ENCODE peak calls at places on chromosomes 13 and 19, in five cellular contexts. B is H1, T is K562, C is HepG2, I is GM12878. U is an unnamed sample.

GRCh38 chr19:33215438-33216197 is 10.0 kb downstream of the SLC7A10 start:
- DNase-seq in B (no peak), I (no peak), T (no peak), C (no peak), U (no peak)

GRCh38 chr13:41457589-41458186 is 338 bp downstream of the RGCC start:
- DNase-seq in B (no peak), T (peak), C (no peak), I (no peak), U (peak)

GRCh38 chr13:51419015-51419636 is 33.7 kb downstream of the INTS6 start:
- DNase-seq in B (no peak), T (no peak), I (no peak), C (no peak), U (no peak)

GRCh38 chr13:56886398-56886797 is 254.3 kb upstream of the PRR20A start:
- DNase-seq in C (no peak), B (no peak), T (no peak), I (no peak), U (no peak)

GRCh38 chr19:49801401-49801888 is 11.6 kb downstream of the FUZ start:
- DNase-seq in I (no peak), T (no peak), B (no peak), C (no peak), U (no peak)

GRCh38 chr13:95153647-95154405 is 147.4 kb downstream of the ABCC4 start:
- DNase-seq in B (peak), T (no peak), I (no peak), C (no peak), U (no peak)

GRCh38 chr13:42155251-42155650 is 106.8 kb downstream of the DGKH start:
- DNase-seq in B (no peak), C (no peak), T (no peak), I (no peak), U (no peak)

GRCh38 chr13:109924376-109924775 is 138.0 kb upstream of the IRS2 start:
- DNase-seq in T (no peak), I (no peak), B (no peak), C (no peak), U (no peak)

GRCh38 chr19:11453468-11454341 is 18.3 kb downstream of the PRKCSH start:
- DNase-seq in I (no peak), C (no peak), B (no peak), T (peak), U (peak)

GRCh38 chr13:50286376-50286775 is 271.1 kb downstream of the KCNRG start:
- DNase-seq in C (no peak), T (no peak), I (no peak), B (no peak), U (no peak)

GRCh38 chr13:114127473-114128347 is 4.7 kb downstream of the RASA3 start:
- DNase-seq in B (no peak), T (no peak), I (no peak), C (no peak), U (no peak)

GRCh38 chr19:43439183-43440063 is 24.7 kb downstream of the TEX101 start:
- DNase-seq in T (no peak), B (no peak), C (peak), I (no peak), U (no peak)

GRCh38 chr19:47240996-47241918 is 10.3 kb upstream of the BBC3 start:
- DNase-seq in B (peak), T (peak), I (no peak), C (peak), U (peak)

GRCh38 chr19:34482380-34483250 is 1.1 kb downstream of the WTIP start:
- DNase-seq in C (no peak), B (no peak), I (no peak), T (no peak), U (peak)

GRCh38 chr19:33348301-33349010 is 25.1 kb upstream of the CEBPG start:
- DNase-seq in C (peak), T (no peak), B (no peak), I (no peak), U (no peak)

GRCh38 chr19:36225219-36225892 is 10.4 kb downstream of the ZNF146 start:
- DNase-seq in I (no peak), C (no peak), T (no peak), B (no peak), U (no peak)

GRCh38 chr13:46751811-46752635 is 44.9 kb downstream of the ESD start:
- DNase-seq in B (no peak), I (peak), T (no peak), C (no peak), U (no peak)

GRCh38 chr13:25167349-25167748 is 4.7 kb downstream of the AMER2 start:
- DNase-seq in I (no peak), C (no peak), B (no peak), T (no peak), U (no peak)

GRCh38 chr13:113057084-113057483 is 48.5 kb upstream of the F7 start:
- DNase-seq in T (no peak), B (no peak), I (no peak), C (no peak), U (no peak)

GRCh38 chr13:110676057-110676510 is 29.8 kb downstream of the CARS2 start:
- DNase-seq in C (no peak), B (no peak), T (no peak), I (peak), U (no peak)

GRCh38 chr13:40662866-40663265 is 3.6 kb downstream of the FOXO1 start:
- DNase-seq in C (no peak), B (no peak), I (peak), T (no peak), U (no peak)

GRCh38 chr19:45632468-45633196 is 6.6 kb downstream of the EML2 start:
- DNase-seq in C (no peak), T (peak), I (no peak), B (no peak), U (peak)

GRCh38 chr19:8087876-8088275 is 35.3 kb downstream of the CCL25 start:
- DNase-seq in I (no peak), C (no peak), B (no peak), T (no peak), U (no peak)

GRCh38 chr19:45182758-45183157 is 4.2 kb downstream of the BLOC1S3 start:
- DNase-seq in B (no peak), I (no peak), T (no peak), C (no peak), U (no peak)

GRCh38 chr19:55220525-55220924 is 8.0 kb downstream of the TMEM86B start:
- DNase-seq in C (no peak), I (no peak), T (peak), B (no peak), U (peak)

GRCh38 chr13:71118779-71119364 is 748.1 kb downstream of the DACH1 start:
- DNase-seq in T (no peak), I (no peak), C (no peak), B (no peak), U (no peak)

GRCh38 chr19:39502640-39503417 is 4.1 kb downstream of the DLL3 start:
- DNase-seq in I (no peak), T (peak), B (no peak), C (peak), U (peak)

DNA sequence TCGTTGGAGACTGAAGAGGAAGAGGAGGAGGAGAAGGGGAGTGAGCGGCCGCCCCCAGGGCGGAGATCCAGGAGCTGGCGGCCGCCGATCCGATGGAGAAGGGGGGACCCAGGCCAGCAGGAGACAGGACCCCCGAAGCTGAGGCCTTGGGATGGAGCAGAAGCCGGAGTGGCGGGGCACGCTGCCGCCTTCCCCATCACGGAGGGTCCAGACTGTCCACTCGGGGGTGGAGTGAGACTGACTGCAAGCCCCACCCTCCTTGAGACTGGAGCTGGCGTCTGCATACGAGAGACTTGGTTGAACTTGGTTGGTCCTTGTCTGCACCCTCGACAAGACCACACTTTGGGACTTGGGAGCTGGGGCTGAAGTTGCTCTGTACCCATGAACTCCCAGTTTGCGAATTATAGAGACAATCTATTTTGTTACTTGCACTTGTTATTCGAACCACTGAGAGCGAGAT is 1.8 kb downstream of the GADD45B start:
- DNase-seq in C (no peak), I (no peak), T (no peak), B (no peak), U (no peak)
- TF ChIP-seq ATF2 in C (no peak), I (no peak), T (no peak), B (no peak), U (no peak)

DNA sequence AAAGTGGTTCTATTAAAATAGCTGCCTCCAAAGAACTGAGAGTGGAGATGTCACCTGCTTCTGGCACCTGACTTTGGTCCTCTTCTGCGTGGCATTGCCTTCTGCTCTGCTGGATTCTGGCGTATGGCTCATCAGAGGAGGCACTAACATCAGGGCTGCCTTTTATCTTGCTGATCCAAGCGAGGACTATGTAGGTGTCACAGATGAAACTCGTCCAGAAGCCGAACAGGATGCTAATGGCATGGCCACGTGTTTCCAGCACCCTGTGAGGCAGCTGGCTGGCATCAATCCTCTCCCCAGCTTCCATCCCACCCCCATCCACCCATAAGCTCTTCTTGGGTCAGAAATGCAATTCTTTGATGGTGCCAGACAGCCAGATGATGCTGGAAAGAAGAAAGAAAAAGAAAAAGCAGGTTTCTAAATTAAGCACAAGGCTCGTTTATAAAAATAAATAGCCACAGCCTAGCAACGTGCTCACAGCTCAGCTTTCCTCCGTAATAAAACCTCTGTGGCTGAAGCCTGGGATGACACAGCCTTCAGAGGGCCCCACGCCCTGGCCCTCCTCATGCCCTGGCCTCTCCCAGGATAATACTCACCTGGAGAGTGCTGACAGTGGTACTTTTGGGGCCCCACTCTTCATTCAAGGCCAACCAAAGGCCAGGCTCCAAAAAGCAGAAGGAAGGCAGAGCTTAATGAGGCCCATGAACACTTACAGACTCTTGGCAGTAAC is 212.9 kb upstream of the SERP2 start:
- DNase-seq in B (no peak), I (no peak), C (no peak), T (no peak), U (no peak)
- TF ChIP-seq ATF2 in B (no peak), I (no peak), C (no peak), T (no peak), U (no peak)

GRCh38 chr19:51172223-51172622 is 30.1 kb downstream of the SIGLEC7 start:
- DNase-seq in B (no peak), T (no peak), I (no peak), C (no peak), U (no peak)
- TF ChIP-seq ATF2 in B (no peak), T (no peak), I (no peak), C (no peak), U (no peak)

DNA sequence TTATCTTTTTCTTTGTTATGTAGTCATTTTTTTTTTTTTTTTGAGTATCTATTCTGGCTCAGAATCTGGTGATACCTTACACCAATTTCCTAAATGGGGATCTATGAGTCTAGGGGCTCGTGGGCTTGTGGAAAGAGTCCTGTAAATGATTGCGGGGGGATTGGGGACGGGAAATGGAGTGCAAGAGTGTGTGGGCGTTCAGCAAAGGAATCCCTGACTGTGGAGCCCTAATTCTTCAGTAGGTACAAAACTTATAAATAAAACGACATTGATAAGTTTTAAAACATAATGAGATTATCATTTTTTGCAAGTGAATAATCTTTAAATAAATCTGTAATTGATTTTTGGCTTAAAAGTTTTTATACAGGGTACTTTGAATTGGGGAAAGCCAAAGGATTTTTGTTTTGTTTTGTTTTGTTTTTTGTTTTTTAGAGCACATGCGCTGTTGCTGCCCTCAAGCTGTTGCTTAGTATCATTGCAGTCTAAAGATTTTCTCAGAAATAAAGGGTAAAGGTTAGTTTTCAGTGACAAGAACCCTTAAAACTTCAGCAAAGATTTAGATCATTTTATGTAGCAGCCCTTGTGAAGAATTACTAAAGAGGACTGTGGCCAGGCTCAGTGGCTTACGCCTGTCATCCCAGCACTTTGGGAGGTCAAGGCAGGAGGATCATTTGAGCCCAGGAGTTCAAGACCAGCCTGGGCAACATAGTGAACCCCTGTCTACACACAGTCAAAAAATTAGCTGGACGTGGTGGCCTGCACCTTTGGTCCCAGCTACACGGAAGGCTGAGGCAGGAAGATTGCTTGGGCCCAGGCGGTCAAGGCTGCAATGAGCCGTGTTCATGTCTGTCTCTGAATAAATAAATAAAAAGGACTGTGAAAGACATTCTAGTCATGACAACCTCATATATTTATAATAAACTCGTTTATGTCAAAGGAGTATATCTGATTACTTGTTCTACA is 1.7 kb downstream of the ERCC5 start:
- DNase-seq in T (peak), B (no peak), C (no peak), I (no peak), U (no peak)
- TF ChIP-seq ATF2 in T (no peak), B (no peak), C (no peak), I (no peak), U (no peak)

GRCh38 chr13:26663801-26664200 is 96.8 kb downstream of the GPR12 start:
- DNase-seq in T (no peak), I (no peak), B (no peak), C (no peak), U (no peak)
- TF ChIP-seq ATF2 in T (no peak), I (no peak), B (no peak), C (no peak), U (no peak)

GRCh38 chr13:44112700-44113329 is 233.1 kb downstream of the LACC1 start:
- DNase-seq in B (no peak), C (no peak), I (no peak), T (no peak), U (no peak)

GRCh38 chr13:44116562-44117315 is 237.0 kb downstream of the LACC1 start:
- DNase-seq in C (no peak), T (no peak), I (no peak), B (no peak), U (no peak)

GRCh38 chr13:44120814-44121505 is 241.3 kb downstream of the LACC1 start:
- DNase-seq in B (no peak), I (no peak), C (no peak), T (no peak), U (no peak)

GRCh38 chr13:44111701-44112100 is 232.0 kb downstream of the LACC1 start:
- DNase-seq in I (no peak), T (no peak), C (no peak), B (no peak), U (no peak)

GRCh38 chr13:44117351-44117750 is 237.6 kb downstream of the LACC1 start:
- DNase-seq in I (no peak), C (no peak), B (no peak), T (no peak), U (no peak)
- TF ChIP-seq ATF2 in I (no peak), C (no peak), B (no peak), T (no peak), U (no peak)

U was measured in WTC11.